ENCODE peak calls at places on chromosomes 2 and 18, in six cellular contexts. N is LoVo, Z is left cardiac atrium, H is HT1080, T is T-helper 2 cell, Q is globus pallidus. V is an unnamed sample.

GRCh38 chr18:12394428-12394827 is 13.3 kb upstream of the PRELID3A start:
- DNase-seq in N (no peak), Z (no peak), H (no peak), T (no peak), Q (no peak), V (no peak)

GRCh38 chr2:230987137-230988020 is 8.5 kb upstream of the SPATA3 start:
- DNase-seq in N (peak), Z (peak), H (peak), T (peak), Q (peak), V (peak)

GRCh38 chr18:61992285-61992684 is 99.5 kb upstream of the RNF152 start:
- DNase-seq in N (no peak), Z (no peak), H (peak), T (no peak), Q (no peak), V (no peak)

GRCh38 chr2:105468655-105469042 is 69.8 kb upstream of the FHL2 start:
- DNase-seq in N (no peak), Z (no peak), H (no peak), T (no peak), Q (no peak), V (no peak)

GRCh38 chr2:134290363-134290762 is 36.5 kb downstream of the MGAT5 start:
- DNase-seq in N (no peak), Z (no peak), H (peak), T (peak), Q (no peak), V (no peak)

GRCh38 chr2:212135739-212136138 is 402.9 kb downstream of the ERBB4 start:
- DNase-seq in N (no peak), Z (no peak), H (peak), T (no peak), Q (no peak), V (no peak)

GRCh38 chr2:234761910-234762309 is 189.9 kb upstream of the SH3BP4 start:
- DNase-seq in N (no peak), Z (no peak), H (no peak), T (no peak), Q (no peak), V (no peak)

GRCh38 chr2:120205901-120206581 is 17.2 kb downstream of the TMEM185B start:
- DNase-seq in N (no peak), Z (no peak), H (peak), T (no peak), Q (no peak), V (peak)

GRCh38 chr2:224927671-224928173 is 114.5 kb downstream of the DOCK10 start:
- DNase-seq in N (no peak), Z (no peak), H (peak), T (peak), Q (no peak), V (peak)

GRCh38 chr2:136238214-136238551 is 120.2 kb upstream of the CXCR4 start:
- DNase-seq in N (no peak), Z (no peak), H (peak), T (no peak), Q (no peak), V (no peak)

GRCh38 chr2:68190991-68191731 is 33.5 kb downstream of the PNO1 start:
- DNase-seq in N (peak), Z (no peak), H (peak), T (no peak), Q (no peak), V (no peak)

GRCh38 chr2:48900321-48901014 is 144.9 kb upstream of the LHCGR start:
- DNase-seq in N (no peak), Z (no peak), H (no peak), T (no peak), Q (peak), V (no peak)

GRCh38 chr2:81598437-81598836 is 1293.9 kb upstream of the LRRTM1 start:
- DNase-seq in N (peak), Z (no peak), H (peak), T (no peak), Q (no peak), V (no peak)

V was measured in NK-92 treated with Interleukin-12 subunit alpha and Interleukin-12 subunit beta, amount 100 ng/mL, for 24 hours.